ENCODE peak calls at places on chromosomes 1 and 21, in six cellular contexts. One of them, this sample, is unnamed.

GRCh38 chr1:198620951-198621824 is 17.7 kb upstream of the PTPRC start:
- DNase-seq in body of pancreas: no peak
- DNase-seq in activated CD4-positive, CD25-positive, alpha-beta regulatory T cell treated with anti-CD3 and anti-CD28 coated beads, Interleukin-2, amount 50 U/mL, for 72 hours: peak
- DNase-seq in stimulated activated CD4-positive, alpha-beta T cell treated with anti-CD3 and anti-CD28 coated beads, Interleukin-1b, Interleukin-23, amount 100 ng/mL, for 1 hour: no peak
- DNase-seq in Right ventricle myocardium inferior: peak
- DNase-seq in naive thymus-derived CD4-positive, alpha-beta T cell: peak
- DNase-seq in this sample: no peak

GRCh38 chr21:25079053-25079452 is 528.2 kb downstream of the MRPL39 start:
- DNase-seq in stimulated activated CD4-positive, alpha-beta T cell treated with anti-CD3 and anti-CD28 coated beads, Interleukin-1b, Interleukin-23, amount 100 ng/mL, for 1 hour: no peak
- DNase-seq in Right ventricle myocardium inferior: no peak
- DNase-seq in naive thymus-derived CD4-positive, alpha-beta T cell: no peak
- DNase-seq in activated CD4-positive, CD25-positive, alpha-beta regulatory T cell treated with anti-CD3 and anti-CD28 coated beads, Interleukin-2, amount 50 U/mL, for 72 hours: no peak
- DNase-seq in body of pancreas: no peak
- DNase-seq in this sample: no peak

GRCh38 chr1:219185486-219186117 is 11.9 kb downstream of the LYPLAL1 start:
- DNase-seq in activated CD4-positive, CD25-positive, alpha-beta regulatory T cell treated with anti-CD3 and anti-CD28 coated beads, Interleukin-2, amount 50 U/mL, for 72 hours: no peak
- DNase-seq in naive thymus-derived CD4-positive, alpha-beta T cell: no peak
- DNase-seq in Right ventricle myocardium inferior: no peak
- DNase-seq in stimulated activated CD4-positive, alpha-beta T cell treated with anti-CD3 and anti-CD28 coated beads, Interleukin-1b, Interleukin-23, amount 100 ng/mL, for 1 hour: no peak
- DNase-seq in body of pancreas: no peak
- DNase-seq in this sample: no peak

GRCh38 chr1:161068306-161069200 is 1.1 kb downstream of the ARHGAP30 start:
- DNase-seq in activated CD4-positive, CD25-positive, alpha-beta regulatory T cell treated with anti-CD3 and anti-CD28 coated beads, Interleukin-2, amount 50 U/mL, for 72 hours: peak
- DNase-seq in naive thymus-derived CD4-positive, alpha-beta T cell: peak
- DNase-seq in stimulated activated CD4-positive, alpha-beta T cell treated with anti-CD3 and anti-CD28 coated beads, Interleukin-1b, Interleukin-23, amount 100 ng/mL, for 1 hour: peak
- DNase-seq in body of pancreas: no peak
- DNase-seq in Right ventricle myocardium inferior: peak
- DNase-seq in this sample: no peak

GRCh38 chr1:3310718-3311400 is 143.6 kb upstream of the ARHGEF16 start:
- DNase-seq in stimulated activated CD4-positive, alpha-beta T cell treated with anti-CD3 and anti-CD28 coated beads, Interleukin-1b, Interleukin-23, amount 100 ng/mL, for 1 hour: no peak
- DNase-seq in activated CD4-positive, CD25-positive, alpha-beta regulatory T cell treated with anti-CD3 and anti-CD28 coated beads, Interleukin-2, amount 50 U/mL, for 72 hours: no peak
- DNase-seq in body of pancreas: no peak
- DNase-seq in Right ventricle myocardium inferior: no peak
- DNase-seq in naive thymus-derived CD4-positive, alpha-beta T cell: no peak
- DNase-seq in this sample: no peak

GRCh38 chr1:206517784-206518183 is 10.5 kb downstream of the RASSF5 start:
- DNase-seq in activated CD4-positive, CD25-positive, alpha-beta regulatory T cell treated with anti-CD3 and anti-CD28 coated beads, Interleukin-2, amount 50 U/mL, for 72 hours: no peak
- DNase-seq in naive thymus-derived CD4-positive, alpha-beta T cell: no peak
- DNase-seq in body of pancreas: no peak
- DNase-seq in Right ventricle myocardium inferior: no peak
- DNase-seq in stimulated activated CD4-positive, alpha-beta T cell treated with anti-CD3 and anti-CD28 coated beads, Interleukin-1b, Interleukin-23, amount 100 ng/mL, for 1 hour: no peak
- DNase-seq in this sample: no peak

GRCh38 chr21:32604484-32604883 is 7.7 kb downstream of the CFAP298 start:
- DNase-seq in body of pancreas: no peak
- DNase-seq in naive thymus-derived CD4-positive, alpha-beta T cell: no peak
- DNase-seq in stimulated activated CD4-positive, alpha-beta T cell treated with anti-CD3 and anti-CD28 coated beads, Interleukin-1b, Interleukin-23, amount 100 ng/mL, for 1 hour: no peak
- DNase-seq in Right ventricle myocardium inferior: no peak
- DNase-seq in activated CD4-positive, CD25-positive, alpha-beta regulatory T cell treated with anti-CD3 and anti-CD28 coated beads, Interleukin-2, amount 50 U/mL, for 72 hours: no peak
- DNase-seq in this sample: no peak

GRCh38 chr1:173202430-173203145 is 4.5 kb downstream of the TNFSF4 start:
- DNase-seq in naive thymus-derived CD4-positive, alpha-beta T cell: no peak
- DNase-seq in Right ventricle myocardium inferior: no peak
- DNase-seq in stimulated activated CD4-positive, alpha-beta T cell treated with anti-CD3 and anti-CD28 coated beads, Interleukin-1b, Interleukin-23, amount 100 ng/mL, for 1 hour: no peak
- DNase-seq in body of pancreas: peak
- DNase-seq in activated CD4-positive, CD25-positive, alpha-beta regulatory T cell treated with anti-CD3 and anti-CD28 coated beads, Interleukin-2, amount 50 U/mL, for 72 hours: no peak
- DNase-seq in this sample: no peak

GRCh38 chr1:192485692-192486436 is 89.7 kb upstream of the RGS1 start:
- DNase-seq in naive thymus-derived CD4-positive, alpha-beta T cell: no peak
- DNase-seq in Right ventricle myocardium inferior: no peak
- DNase-seq in stimulated activated CD4-positive, alpha-beta T cell treated with anti-CD3 and anti-CD28 coated beads, Interleukin-1b, Interleukin-23, amount 100 ng/mL, for 1 hour: no peak
- DNase-seq in body of pancreas: peak
- DNase-seq in activated CD4-positive, CD25-positive, alpha-beta regulatory T cell treated with anti-CD3 and anti-CD28 coated beads, Interleukin-2, amount 50 U/mL, for 72 hours: no peak
- DNase-seq in this sample: no peak

GRCh38 chr21:41960386-41960785 is 6.6 kb upstream of the C2CD2 start:
- DNase-seq in Right ventricle myocardium inferior: no peak
- DNase-seq in naive thymus-derived CD4-positive, alpha-beta T cell: no peak
- DNase-seq in activated CD4-positive, CD25-positive, alpha-beta regulatory T cell treated with anti-CD3 and anti-CD28 coated beads, Interleukin-2, amount 50 U/mL, for 72 hours: no peak
- DNase-seq in body of pancreas: no peak
- DNase-seq in stimulated activated CD4-positive, alpha-beta T cell treated with anti-CD3 and anti-CD28 coated beads, Interleukin-1b, Interleukin-23, amount 100 ng/mL, for 1 hour: no peak
- DNase-seq in this sample: no peak

GRCh38 chr1:210332719-210333398 is 4.2 kb downstream of the HHAT start:
- DNase-seq in naive thymus-derived CD4-positive, alpha-beta T cell: no peak
- DNase-seq in body of pancreas: no peak
- DNase-seq in activated CD4-positive, CD25-positive, alpha-beta regulatory T cell treated with anti-CD3 and anti-CD28 coated beads, Interleukin-2, amount 50 U/mL, for 72 hours: no peak
- DNase-seq in Right ventricle myocardium inferior: no peak
- DNase-seq in stimulated activated CD4-positive, alpha-beta T cell treated with anti-CD3 and anti-CD28 coated beads, Interleukin-1b, Interleukin-23, amount 100 ng/mL, for 1 hour: no peak
- DNase-seq in this sample: no peak

GRCh38 chr21:41600556-41600955 is 92.6 kb upstream of the TMPRSS2 start:
- DNase-seq in naive thymus-derived CD4-positive, alpha-beta T cell: no peak
- DNase-seq in Right ventricle myocardium inferior: no peak
- DNase-seq in body of pancreas: no peak
- DNase-seq in stimulated activated CD4-positive, alpha-beta T cell treated with anti-CD3 and anti-CD28 coated beads, Interleukin-1b, Interleukin-23, amount 100 ng/mL, for 1 hour: no peak
- DNase-seq in activated CD4-positive, CD25-positive, alpha-beta regulatory T cell treated with anti-CD3 and anti-CD28 coated beads, Interleukin-2, amount 50 U/mL, for 72 hours: no peak
- DNase-seq in this sample: no peak

GRCh38 chr1:98975825-98976224 is 28.8 kb downstream of the PLPPR5 start:
- DNase-seq in naive thymus-derived CD4-positive, alpha-beta T cell: no peak
- DNase-seq in activated CD4-positive, CD25-positive, alpha-beta regulatory T cell treated with anti-CD3 and anti-CD28 coated beads, Interleukin-2, amount 50 U/mL, for 72 hours: no peak
- DNase-seq in body of pancreas: no peak
- DNase-seq in Right ventricle myocardium inferior: no peak
- DNase-seq in stimulated activated CD4-positive, alpha-beta T cell treated with anti-CD3 and anti-CD28 coated beads, Interleukin-1b, Interleukin-23, amount 100 ng/mL, for 1 hour: no peak
- DNase-seq in this sample: no peak

GRCh38 chr21:28636988-28637691 is 355.5 kb downstream of the LTN1 start:
- DNase-seq in Right ventricle myocardium inferior: no peak
- DNase-seq in body of pancreas: no peak
- DNase-seq in activated CD4-positive, CD25-positive, alpha-beta regulatory T cell treated with anti-CD3 and anti-CD28 coated beads, Interleukin-2, amount 50 U/mL, for 72 hours: no peak
- DNase-seq in naive thymus-derived CD4-positive, alpha-beta T cell: no peak
- DNase-seq in stimulated activated CD4-positive, alpha-beta T cell treated with anti-CD3 and anti-CD28 coated beads, Interleukin-1b, Interleukin-23, amount 100 ng/mL, for 1 hour: no peak
- DNase-seq in this sample: no peak

GRCh38 chr1:98260839-98261238 is 340.0 kb upstream of the DPYD start:
- DNase-seq in body of pancreas: no peak
- DNase-seq in Right ventricle myocardium inferior: no peak
- DNase-seq in naive thymus-derived CD4-positive, alpha-beta T cell: no peak
- DNase-seq in activated CD4-positive, CD25-positive, alpha-beta regulatory T cell treated with anti-CD3 and anti-CD28 coated beads, Interleukin-2, amount 50 U/mL, for 72 hours: no peak
- DNase-seq in stimulated activated CD4-positive, alpha-beta T cell treated with anti-CD3 and anti-CD28 coated beads, Interleukin-1b, Interleukin-23, amount 100 ng/mL, for 1 hour: no peak
- DNase-seq in this sample: no peak

GRCh38 chr21:31098576-31099005 is 60.3 kb upstream of the KRTAP19-8 start:
- DNase-seq in body of pancreas: peak
- DNase-seq in Right ventricle myocardium inferior: peak
- DNase-seq in naive thymus-derived CD4-positive, alpha-beta T cell: peak
- DNase-seq in stimulated activated CD4-positive, alpha-beta T cell treated with anti-CD3 and anti-CD28 coated beads, Interleukin-1b, Interleukin-23, amount 100 ng/mL, for 1 hour: peak
- DNase-seq in activated CD4-positive, CD25-positive, alpha-beta regulatory T cell treated with anti-CD3 and anti-CD28 coated beads, Interleukin-2, amount 50 U/mL, for 72 hours: peak
- DNase-seq in this sample: peak

GRCh38 chr1:174841747-174842146 is 158.0 kb upstream of the CACYBP start:
- DNase-seq in body of pancreas: no peak
- DNase-seq in naive thymus-derived CD4-positive, alpha-beta T cell: no peak
- DNase-seq in activated CD4-positive, CD25-positive, alpha-beta regulatory T cell treated with anti-CD3 and anti-CD28 coated beads, Interleukin-2, amount 50 U/mL, for 72 hours: no peak
- DNase-seq in stimulated activated CD4-positive, alpha-beta T cell treated with anti-CD3 and anti-CD28 coated beads, Interleukin-1b, Interleukin-23, amount 100 ng/mL, for 1 hour: no peak
- DNase-seq in Right ventricle myocardium inferior: no peak
- DNase-seq in this sample: no peak